ENCODE peak calls at places on chromosomes 6 and 20, in eight cellular contexts. One of them, this sample, is unnamed.

GRCh38 chr6:1336246-1336843 is 24.4 kb downstream of the FOXQ1 start:
- DNase-seq in ELR: peak
- DNase-seq in uterus: no peak
- DNase-seq in HTR-8/SVneo: no peak
- DNase-seq in GM23248: peak
- DNase-seq in DMS53: peak
- DNase-seq in stimulated activated CD8-positive, alpha-beta memory T cell treated with anti-CD3 and anti-CD28 coated beads, Interleukin-2, amount 100 ng/mL, for 1 hour: no peak
- DNase-seq in NCI-H2081: no peak
- DNase-seq in this sample: no peak

GRCh38 chr6:33075568-33076405 is at the start of gene HLA-DPB1:
- DNase-seq in HTR-8/SVneo: peak
- DNase-seq in GM23248: peak
- DNase-seq in uterus: no peak
- DNase-seq in ELR: peak
- DNase-seq in NCI-H2081: peak
- DNase-seq in DMS53: peak
- DNase-seq in stimulated activated CD8-positive, alpha-beta memory T cell treated with anti-CD3 and anti-CD28 coated beads, Interleukin-2, amount 100 ng/mL, for 1 hour: no peak
- DNase-seq in this sample: no peak

GRCh38 chr6:2158596-2159271 is 86.7 kb downstream of the GMDS start:
- DNase-seq in HTR-8/SVneo: no peak
- DNase-seq in stimulated activated CD8-positive, alpha-beta memory T cell treated with anti-CD3 and anti-CD28 coated beads, Interleukin-2, amount 100 ng/mL, for 1 hour: no peak
- DNase-seq in NCI-H2081: no peak
- DNase-seq in uterus: no peak
- DNase-seq in DMS53: peak
- DNase-seq in ELR: peak
- DNase-seq in GM23248: peak
- DNase-seq in this sample: no peak

GRCh38 chr20:16803965-16804792 is 56.0 kb downstream of the OTOR start:
- DNase-seq in stimulated activated CD8-positive, alpha-beta memory T cell treated with anti-CD3 and anti-CD28 coated beads, Interleukin-2, amount 100 ng/mL, for 1 hour: no peak
- DNase-seq in HTR-8/SVneo: peak
- DNase-seq in uterus: no peak
- DNase-seq in NCI-H2081: peak
- DNase-seq in ELR: peak
- DNase-seq in GM23248: peak
- DNase-seq in DMS53: peak
- DNase-seq in this sample: peak

GRCh38 chr6:7401103-7401502 is 11.5 kb downstream of the RIOK1 start:
- DNase-seq in DMS53: no peak
- DNase-seq in HTR-8/SVneo: peak
- DNase-seq in uterus: no peak
- DNase-seq in NCI-H2081: no peak
- DNase-seq in GM23248: peak
- DNase-seq in ELR: peak
- DNase-seq in stimulated activated CD8-positive, alpha-beta memory T cell treated with anti-CD3 and anti-CD28 coated beads, Interleukin-2, amount 100 ng/mL, for 1 hour: no peak
- DNase-seq in this sample: no peak

GRCh38 chr6:165713845-165714466 is 50.9 kb upstream of the PDE10A start:
- DNase-seq in GM23248: no peak
- DNase-seq in DMS53: no peak
- DNase-seq in ELR: no peak
- DNase-seq in NCI-H2081: no peak
- DNase-seq in HTR-8/SVneo: no peak
- DNase-seq in stimulated activated CD8-positive, alpha-beta memory T cell treated with anti-CD3 and anti-CD28 coated beads, Interleukin-2, amount 100 ng/mL, for 1 hour: no peak
- DNase-seq in uterus: no peak
- DNase-seq in this sample: no peak

GRCh38 chr6:169536446-169537170 is 165.2 kb downstream of the WDR27 start:
- DNase-seq in GM23248: peak
- DNase-seq in HTR-8/SVneo: no peak
- DNase-seq in NCI-H2081: no peak
- DNase-seq in uterus: no peak
- DNase-seq in ELR: peak
- DNase-seq in DMS53: peak
- DNase-seq in stimulated activated CD8-positive, alpha-beta memory T cell treated with anti-CD3 and anti-CD28 coated beads, Interleukin-2, amount 100 ng/mL, for 1 hour: no peak
- DNase-seq in this sample: no peak

GRCh38 chr6:24799541-24799915 is 811 bp upstream of the ARMH2 start:
- DNase-seq in HTR-8/SVneo: peak
- DNase-seq in stimulated activated CD8-positive, alpha-beta memory T cell treated with anti-CD3 and anti-CD28 coated beads, Interleukin-2, amount 100 ng/mL, for 1 hour: no peak
- DNase-seq in DMS53: no peak
- DNase-seq in GM23248: no peak
- DNase-seq in ELR: no peak
- DNase-seq in NCI-H2081: no peak
- DNase-seq in uterus: no peak
- DNase-seq in this sample: no peak

GRCh38 chr20:50762045-50762422 is 30.7 kb downstream of the PARD6B start:
- DNase-seq in HTR-8/SVneo: no peak
- DNase-seq in uterus: no peak
- DNase-seq in DMS53: no peak
- DNase-seq in ELR: no peak
- DNase-seq in NCI-H2081: no peak
- DNase-seq in GM23248: peak
- DNase-seq in stimulated activated CD8-positive, alpha-beta memory T cell treated with anti-CD3 and anti-CD28 coated beads, Interleukin-2, amount 100 ng/mL, for 1 hour: no peak
- DNase-seq in this sample: no peak

GRCh38 chr20:59955131-59955796 is 3.0 kb upstream of the CDH26 start:
- DNase-seq in stimulated activated CD8-positive, alpha-beta memory T cell treated with anti-CD3 and anti-CD28 coated beads, Interleukin-2, amount 100 ng/mL, for 1 hour: no peak
- DNase-seq in GM23248: peak
- DNase-seq in uterus: no peak
- DNase-seq in HTR-8/SVneo: peak
- DNase-seq in DMS53: peak
- DNase-seq in ELR: peak
- DNase-seq in NCI-H2081: no peak
- DNase-seq in this sample: no peak

GRCh38 chr6:151452750-151453427 is 963 bp upstream of the RMND1 start:
- DNase-seq in uterus: no peak
- DNase-seq in stimulated activated CD8-positive, alpha-beta memory T cell treated with anti-CD3 and anti-CD28 coated beads, Interleukin-2, amount 100 ng/mL, for 1 hour: no peak
- DNase-seq in GM23248: peak
- DNase-seq in NCI-H2081: no peak
- DNase-seq in DMS53: peak
- DNase-seq in HTR-8/SVneo: no peak
- DNase-seq in ELR: peak
- DNase-seq in this sample: peak

GRCh38 chr20:32742322-32743236 is 688 bp downstream of the COMMD7 start:
- DNase-seq in GM23248: no peak
- DNase-seq in HTR-8/SVneo: no peak
- DNase-seq in ELR: peak
- DNase-seq in uterus: no peak
- DNase-seq in DMS53: peak
- DNase-seq in NCI-H2081: peak
- DNase-seq in stimulated activated CD8-positive, alpha-beta memory T cell treated with anti-CD3 and anti-CD28 coated beads, Interleukin-2, amount 100 ng/mL, for 1 hour: no peak
- DNase-seq in this sample: no peak

GRCh38 chr6:48917233-48917632 is 545.8 kb downstream of the MMUT start:
- DNase-seq in HTR-8/SVneo: no peak
- DNase-seq in GM23248: no peak
- DNase-seq in ELR: no peak
- DNase-seq in uterus: no peak
- DNase-seq in DMS53: peak
- DNase-seq in NCI-H2081: no peak
- DNase-seq in stimulated activated CD8-positive, alpha-beta memory T cell treated with anti-CD3 and anti-CD28 coated beads, Interleukin-2, amount 100 ng/mL, for 1 hour: no peak
- DNase-seq in this sample: no peak

GRCh38 chr6:123503619-123504018 is 133.1 kb downstream of the TRDN start:
- DNase-seq in stimulated activated CD8-positive, alpha-beta memory T cell treated with anti-CD3 and anti-CD28 coated beads, Interleukin-2, amount 100 ng/mL, for 1 hour: no peak
- DNase-seq in uterus: no peak
- DNase-seq in HTR-8/SVneo: no peak
- DNase-seq in GM23248: no peak
- DNase-seq in ELR: no peak
- DNase-seq in NCI-H2081: no peak
- DNase-seq in DMS53: peak
- DNase-seq in this sample: no peak

GRCh38 chr6:37582309-37582708 is 82.6 kb upstream of the CCDC167 start:
- DNase-seq in stimulated activated CD8-positive, alpha-beta memory T cell treated with anti-CD3 and anti-CD28 coated beads, Interleukin-2, amount 100 ng/mL, for 1 hour: no peak
- DNase-seq in HTR-8/SVneo: no peak
- DNase-seq in DMS53: no peak
- DNase-seq in ELR: no peak
- DNase-seq in GM23248: peak
- DNase-seq in NCI-H2081: no peak
- DNase-seq in uterus: no peak
- DNase-seq in this sample: no peak

This sample was measured in right lobe of liver.